ENCODE peak calls at places on chromosome 9, in five cellular contexts. F is endodermal cell, O is heart right ventricle, P is Panc1, K is H1. H is an unnamed sample.

GRCh38 chr9:113479150-113479761 is 15.7 kb downstream of the RGS3 start:
- DNase-seq in F (peak; percentile 51), O (no peak), P (no peak), K (no peak), H (no peak)

GRCh38 chr9:133754187-133754586 is 16.0 kb upstream of the SARDH start:
- DNase-seq in F (no peak), O (no peak), P (no peak), K (peak; percentile 26), H (no peak)

GRCh38 chr9:134870311-134870694 is 10.3 kb upstream of the FCN2 start:
- DNase-seq in F (no peak), O (no peak), P (no peak), K (no peak), H (no peak)

GRCh38 chr9:123073991-123074422 is 40.5 kb downstream of the GPR21 start:
- DNase-seq in F (no peak), O (no peak), P (no peak), K (no peak), H (peak; percentile 84)

GRCh38 chr9:108600896-108601295 is 254.9 kb downstream of the ACTL7B start:
- DNase-seq in F (no peak), O (no peak), P (no peak), K (no peak), H (no peak)

GRCh38 chr9:89362647-89363310 is 44.5 kb downstream of the SECISBP2 start:
- DNase-seq in F (no peak), O (no peak), P (no peak), K (no peak), H (no peak)

GRCh38 chr9:116193636-116194035 is 40.0 kb downstream of the PAPPA start:
- DNase-seq in F (no peak), O (no peak), P (no peak), K (no peak), H (peak; percentile 44)

GRCh38 chr9:18798106-18798505 is 234.9 kb downstream of the SAXO1 start:
- DNase-seq in F (no peak), O (no peak), P (no peak), K (no peak), H (no peak)

GRCh38 chr9:16626577-16627130 is 243.8 kb downstream of the BNC2 start:
- DNase-seq in F (peak; percentile 79), O (peak; percentile 11), P (peak; percentile 10), K (no peak), H (no peak)

GRCh38 chr9:127520941-127521918 is 69.9 kb downstream of the LRSAM1 start:
- DNase-seq in F (peak; percentile 80), O (peak; percentile 66), P (no peak), K (no peak), H (no peak)

DNA sequence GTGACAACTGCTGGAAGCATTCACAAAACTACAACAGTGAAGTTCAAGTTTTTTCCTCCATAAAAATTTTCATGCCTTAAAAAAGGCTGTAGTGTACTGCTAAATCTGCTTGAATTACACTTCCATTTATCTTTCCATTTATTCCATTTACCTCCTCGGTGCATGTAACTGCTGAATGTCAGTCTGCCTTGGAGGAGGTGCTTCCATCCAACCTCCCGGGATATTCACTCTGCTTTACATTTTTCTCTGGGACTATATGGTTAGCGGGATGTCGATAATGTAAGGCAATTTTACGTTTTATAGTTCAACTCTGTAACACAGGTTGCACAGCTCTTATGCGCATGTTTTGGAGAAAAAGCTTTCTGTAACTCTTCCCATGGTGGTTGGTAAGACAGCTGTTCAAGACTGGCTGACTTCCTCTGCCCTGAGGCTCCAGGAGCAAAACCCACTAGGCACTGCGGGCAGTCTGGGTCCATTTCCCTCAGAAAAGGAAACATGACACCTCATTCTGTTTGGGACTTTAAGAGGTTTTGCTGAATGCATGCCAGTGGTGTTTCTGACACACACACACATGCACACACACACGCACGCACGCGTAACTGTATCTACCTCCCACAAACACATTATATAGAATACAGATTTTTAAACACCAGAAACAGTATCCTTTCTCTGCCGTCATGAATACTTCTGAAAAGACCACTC is 66.1 kb downstream of the SPTLC1 start:
- DNase-seq in F (no peak), O (no peak), P (no peak), K (no peak), H (no peak)
- H3K36me3 ChIP-seq in F (peaks cover 94% of the 10 kb centered on the region), O (peaks cover 100% of the 10 kb centered on the region), P (peaks cover 17% of the 10 kb centered on the region), K (peaks cover 9% of the 10 kb centered on the region), H (peaks cover 6% of the 10 kb centered on the region)

GRCh38 chr9:36970007-36970888 is 63.8 kb downstream of the PAX5 start:
- DNase-seq in F (peak; percentile 53), O (no peak), P (peak; percentile 46), K (peak; percentile 23), H (no peak)

GRCh38 chr9:36969216-36969771 is 64.8 kb downstream of the PAX5 start:
- DNase-seq in F (peak; percentile 82), O (no peak), P (no peak), K (peak; percentile 66), H (no peak)

GRCh38 chr9:36971935-36972488 is 62.1 kb downstream of the PAX5 start:
- DNase-seq in F (peak; percentile 22), O (no peak), P (no peak), K (peak; percentile 39), H (no peak)

GRCh38 chr9:36976371-36977030 is 57.6 kb downstream of the PAX5 start:
- DNase-seq in F (peak; percentile 36), O (no peak), P (no peak), K (peak; percentile 36), H (no peak)

DNA sequence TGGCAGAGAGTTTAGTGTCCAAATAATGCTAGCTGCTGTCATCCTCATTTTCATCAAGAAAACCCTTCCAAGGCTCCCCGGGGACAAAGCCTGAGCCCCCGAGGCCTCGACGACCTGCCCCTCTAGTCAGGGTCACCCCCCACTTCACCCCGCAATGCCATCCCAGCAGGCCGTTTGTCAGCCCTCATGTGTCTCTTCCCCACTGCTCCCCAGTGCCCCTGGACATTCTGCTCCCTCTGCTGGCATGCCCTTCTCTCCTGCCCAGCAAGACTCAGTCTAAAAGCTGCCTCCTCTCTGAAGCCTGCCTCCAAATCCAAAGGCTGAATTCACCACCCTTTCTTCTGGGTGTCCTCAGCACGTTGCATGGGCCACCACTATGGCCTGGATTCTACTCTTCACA is 59.3 kb downstream of the PAX5 start:
- DNase-seq in F (peak; percentile 55), O (no peak), P (no peak), K (peak; percentile 41), H (no peak)
- H3K4me3 ChIP-seq in F (no peak overlapping the region), O (no peak overlapping the region), P (no peak overlapping the region), K (no peak overlapping the region), H (no peak overlapping the region)

DNA sequence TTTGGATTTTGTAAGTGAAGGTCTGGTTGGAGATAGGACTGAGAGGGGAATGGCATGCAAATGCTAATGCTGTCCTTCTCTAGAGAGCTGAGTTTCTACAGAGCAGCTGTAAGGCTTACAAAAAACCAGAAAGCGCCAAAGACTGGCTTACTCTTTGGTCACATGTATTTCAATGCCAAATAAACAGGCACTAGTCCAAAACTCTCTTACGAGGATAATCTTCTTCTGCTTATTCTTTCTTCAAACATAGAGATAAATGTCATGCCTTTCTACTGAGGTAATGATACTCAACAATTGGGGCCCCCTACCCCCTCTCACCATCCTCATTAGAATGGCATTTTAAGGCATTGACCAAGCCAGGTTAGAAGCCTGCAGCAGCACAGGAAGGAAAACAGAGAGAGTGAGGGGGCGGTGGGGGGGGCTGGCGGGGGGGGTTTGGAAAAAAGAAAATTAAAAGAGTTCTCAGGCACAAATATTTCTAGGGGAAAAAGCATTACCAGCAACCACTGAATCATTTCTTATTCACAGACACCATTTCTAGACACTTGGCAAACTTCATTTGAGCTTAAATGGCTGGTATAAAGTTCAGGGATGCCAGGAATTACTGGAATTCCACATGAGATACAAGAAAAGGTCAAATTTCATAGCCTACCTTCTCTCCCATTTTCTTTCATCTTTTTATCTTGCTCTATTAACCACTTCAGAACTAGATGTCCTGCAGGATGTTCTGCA is 34.0 kb downstream of the PUM3 start:
- DNase-seq in F (peak; percentile 78), O (peak; percentile 23), P (no peak), K (no peak), H (peak; percentile 82)
- TF ChIP-seq CTCF in F (no peak), O (no peak), P (no peak), K (no peak), H (no peak)

GRCh38 chr9:136013116-136013515 is 51.9 kb upstream of the UBAC1 start:
- DNase-seq in F (peak; percentile 39), O (no peak), P (no peak), K (no peak), H (no peak)

GRCh38 chr9:136014928-136015633 is 53.9 kb upstream of the UBAC1 start:
- DNase-seq in F (peak; percentile 33), O (no peak), P (no peak), K (no peak), H (no peak)

GRCh38 chr9:136015656-136016055 is 54.5 kb upstream of the UBAC1 start:
- DNase-seq in F (peak; percentile 33), O (no peak), P (no peak), K (no peak), H (no peak)

GRCh38 chr9:136013524-136014034 is 52.4 kb upstream of the UBAC1 start:
- DNase-seq in F (peak; percentile 36), O (no peak), P (no peak), K (no peak), H (no peak)

DNA sequence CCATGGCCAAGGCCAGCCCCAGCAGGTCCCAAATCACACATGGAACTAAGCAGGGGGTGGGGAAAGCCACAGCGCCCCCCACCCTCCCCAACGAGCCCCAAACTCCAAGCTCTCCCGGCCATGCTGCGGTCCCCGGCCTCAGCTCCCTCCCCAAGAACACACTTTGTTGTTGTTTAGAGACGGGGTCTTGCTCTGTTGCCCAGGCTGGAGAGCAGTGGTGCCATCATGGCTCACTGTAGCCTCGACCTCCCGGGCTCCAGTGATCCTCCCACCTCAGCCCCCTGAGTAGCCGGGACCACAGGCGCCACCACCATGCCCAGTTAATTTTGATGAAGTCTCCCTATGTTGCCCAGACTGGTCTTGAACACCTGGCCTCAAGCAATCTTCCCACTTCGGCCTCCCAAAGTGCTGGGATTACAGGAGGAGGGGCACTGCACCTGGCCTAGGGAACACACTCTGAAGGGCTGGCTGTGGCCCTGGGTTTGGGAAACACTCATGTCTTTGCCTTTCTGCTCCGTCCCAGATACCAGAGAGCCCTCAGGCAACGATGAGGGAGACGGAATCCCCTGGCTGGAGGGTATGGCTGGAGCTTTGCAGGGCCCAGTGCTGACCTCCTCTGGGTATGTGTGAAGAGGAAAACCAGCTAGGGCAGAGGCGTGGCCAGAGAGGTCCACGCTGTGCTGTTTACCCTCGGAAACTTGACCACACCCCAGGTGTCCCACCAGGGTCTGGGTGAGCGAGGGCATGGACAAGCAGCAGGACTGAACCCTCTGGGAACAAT is 53.2 kb upstream of the UBAC1 start:
- DNase-seq in F (no peak), O (no peak), P (no peak), K (no peak), H (no peak)
- H3K36me3 ChIP-seq in F (no peaks in the 10 kb centered on the region), O (no peaks in the 10 kb centered on the region), P (no peaks in the 10 kb centered on the region), K (no peaks in the 10 kb centered on the region), H (peaks cover 18% of the 10 kb centered on the region)

H was measured in BJ.